ENCODE peak calls at places on chromosomes 13 and 19, in nine cellular contexts. One of them, this sample, is unnamed.

GRCh38 chr19:41206456-41206855 is 12.6 kb upstream of the AXL start:
- DNase-seq in fibroblast of mammary gland: peak; percentile 21
- DNase-seq in T follicular helper cell: no peak
- DNase-seq in HCEC 1CT: no peak
- DNase-seq in activated CD8-positive, alpha-beta memory T cell treated with anti-CD3 and anti-CD28 coated beads for 4 hours: no peak
- DNase-seq in HEK293T: no peak
- DNase-seq in astrocyte of the spinal cord: no peak
- DNase-seq in GM06990: no peak
- DNase-seq in HS-5: no peak
- DNase-seq in this sample: no peak

GRCh38 chr13:23458972-23459371 is 25.5 kb upstream of the SACS start:
- DNase-seq in astrocyte of the spinal cord: no peak
- DNase-seq in HCEC 1CT: no peak
- DNase-seq in fibroblast of mammary gland: no peak
- DNase-seq in GM06990: no peak
- DNase-seq in HEK293T: no peak
- DNase-seq in activated CD8-positive, alpha-beta memory T cell treated with anti-CD3 and anti-CD28 coated beads for 4 hours: no peak
- DNase-seq in T follicular helper cell: no peak
- DNase-seq in HS-5: no peak
- DNase-seq in this sample: no peak

GRCh38 chr13:38202730-38203129 is 146.9 kb upstream of the UFM1 start:
- DNase-seq in astrocyte of the spinal cord: peak; percentile 72
- DNase-seq in HCEC 1CT: peak; percentile 74
- DNase-seq in fibroblast of mammary gland: peak; percentile 74
- DNase-seq in HS-5: peak; percentile 31
- DNase-seq in T follicular helper cell: no peak
- DNase-seq in activated CD8-positive, alpha-beta memory T cell treated with anti-CD3 and anti-CD28 coated beads for 4 hours: no peak
- DNase-seq in HEK293T: no peak
- DNase-seq in GM06990: no peak
- DNase-seq in this sample: no peak

GRCh38 chr19:5967994-5968430 is 9.9 kb downstream of the RANBP3 start:
- DNase-seq in astrocyte of the spinal cord: peak; percentile 73
- DNase-seq in HEK293T: peak; percentile 82
- DNase-seq in activated CD8-positive, alpha-beta memory T cell treated with anti-CD3 and anti-CD28 coated beads for 4 hours: no peak
- DNase-seq in HCEC 1CT: peak; percentile 73
- DNase-seq in HS-5: no peak
- DNase-seq in GM06990: no peak
- DNase-seq in fibroblast of mammary gland: peak; percentile 84
- DNase-seq in T follicular helper cell: peak; percentile 53
- DNase-seq in this sample: peak; percentile 70

GRCh38 chr13:36549126-36549702 is 116.9 kb downstream of the CCNA1 start:
- DNase-seq in GM06990: no peak
- DNase-seq in HEK293T: no peak
- DNase-seq in HS-5: no peak
- DNase-seq in astrocyte of the spinal cord: no peak
- DNase-seq in fibroblast of mammary gland: no peak
- DNase-seq in activated CD8-positive, alpha-beta memory T cell treated with anti-CD3 and anti-CD28 coated beads for 4 hours: no peak
- DNase-seq in HCEC 1CT: no peak
- DNase-seq in T follicular helper cell: no peak
- DNase-seq in this sample: no peak

GRCh38 chr19:55578761-55579747 is 1.6 kb downstream of the ZNF579 start:
- DNase-seq in HCEC 1CT: no peak
- DNase-seq in fibroblast of mammary gland: no peak
- DNase-seq in activated CD8-positive, alpha-beta memory T cell treated with anti-CD3 and anti-CD28 coated beads for 4 hours: no peak
- DNase-seq in HEK293T: no peak
- DNase-seq in HS-5: no peak
- DNase-seq in T follicular helper cell: no peak
- DNase-seq in GM06990: no peak
- DNase-seq in astrocyte of the spinal cord: no peak
- DNase-seq in this sample: no peak

GRCh38 chr13:32039488-32040013 is 8.0 kb downstream of the FRY start:
- DNase-seq in activated CD8-positive, alpha-beta memory T cell treated with anti-CD3 and anti-CD28 coated beads for 4 hours: no peak
- DNase-seq in astrocyte of the spinal cord: no peak
- DNase-seq in HCEC 1CT: no peak
- DNase-seq in HS-5: no peak
- DNase-seq in T follicular helper cell: no peak
- DNase-seq in GM06990: no peak
- DNase-seq in fibroblast of mammary gland: peak; percentile 28
- DNase-seq in HEK293T: no peak
- DNase-seq in this sample: no peak

GRCh38 chr19:51346742-51347141 is 4.8 kb upstream of the VSIG10L start:
- DNase-seq in activated CD8-positive, alpha-beta memory T cell treated with anti-CD3 and anti-CD28 coated beads for 4 hours: no peak
- DNase-seq in T follicular helper cell: no peak
- DNase-seq in fibroblast of mammary gland: no peak
- DNase-seq in HCEC 1CT: no peak
- DNase-seq in astrocyte of the spinal cord: no peak
- DNase-seq in GM06990: no peak
- DNase-seq in HS-5: no peak
- DNase-seq in HEK293T: no peak
- DNase-seq in this sample: no peak

GRCh38 chr19:52988506-52988905 is 25.2 kb upstream of the ERVV-1 start:
- DNase-seq in fibroblast of mammary gland: no peak
- DNase-seq in HS-5: no peak
- DNase-seq in astrocyte of the spinal cord: no peak
- DNase-seq in GM06990: no peak
- DNase-seq in HEK293T: no peak
- DNase-seq in HCEC 1CT: no peak
- DNase-seq in activated CD8-positive, alpha-beta memory T cell treated with anti-CD3 and anti-CD28 coated beads for 4 hours: no peak
- DNase-seq in T follicular helper cell: no peak
- DNase-seq in this sample: no peak

GRCh38 chr19:14406645-14407331 is 12.4 kb downstream of the DDX39A start:
- DNase-seq in astrocyte of the spinal cord: no peak
- DNase-seq in activated CD8-positive, alpha-beta memory T cell treated with anti-CD3 and anti-CD28 coated beads for 4 hours: no peak
- DNase-seq in fibroblast of mammary gland: no peak
- DNase-seq in HEK293T: no peak
- DNase-seq in HS-5: no peak
- DNase-seq in T follicular helper cell: no peak
- DNase-seq in HCEC 1CT: no peak
- DNase-seq in GM06990: no peak
- DNase-seq in this sample: no peak

GRCh38 chr19:55247621-55248099 is 11.2 kb downstream of the PPP6R1 start:
- DNase-seq in fibroblast of mammary gland: peak; percentile 58
- DNase-seq in HS-5: no peak
- DNase-seq in T follicular helper cell: no peak
- DNase-seq in HEK293T: no peak
- DNase-seq in activated CD8-positive, alpha-beta memory T cell treated with anti-CD3 and anti-CD28 coated beads for 4 hours: no peak
- DNase-seq in GM06990: no peak
- DNase-seq in astrocyte of the spinal cord: peak; percentile 20
- DNase-seq in HCEC 1CT: peak; percentile 9
- DNase-seq in this sample: peak; percentile 9

GRCh38 chr19:54889566-54889965 is 15.5 kb downstream of the FCAR start:
- DNase-seq in T follicular helper cell: no peak
- DNase-seq in GM06990: no peak
- DNase-seq in fibroblast of mammary gland: no peak
- DNase-seq in astrocyte of the spinal cord: no peak
- DNase-seq in activated CD8-positive, alpha-beta memory T cell treated with anti-CD3 and anti-CD28 coated beads for 4 hours: no peak
- DNase-seq in HEK293T: no peak
- DNase-seq in HCEC 1CT: no peak
- DNase-seq in HS-5: no peak
- DNase-seq in this sample: no peak

GRCh38 chr13:77732287-77732686 is 34.8 kb downstream of the SLAIN1 start:
- DNase-seq in GM06990: no peak
- DNase-seq in HS-5: no peak
- DNase-seq in T follicular helper cell: no peak
- DNase-seq in fibroblast of mammary gland: no peak
- DNase-seq in activated CD8-positive, alpha-beta memory T cell treated with anti-CD3 and anti-CD28 coated beads for 4 hours: no peak
- DNase-seq in astrocyte of the spinal cord: no peak
- DNase-seq in HCEC 1CT: no peak
- DNase-seq in HEK293T: no peak
- DNase-seq in this sample: no peak

GRCh38 chr19:11152318-11153062 is 3.1 kb downstream of the SPC24 start:
- DNase-seq in T follicular helper cell: no peak
- DNase-seq in astrocyte of the spinal cord: peak; percentile 71
- DNase-seq in HS-5: peak; percentile 65
- DNase-seq in activated CD8-positive, alpha-beta memory T cell treated with anti-CD3 and anti-CD28 coated beads for 4 hours: no peak
- DNase-seq in HCEC 1CT: peak; percentile 64
- DNase-seq in GM06990: no peak
- DNase-seq in fibroblast of mammary gland: peak; percentile 96
- DNase-seq in HEK293T: no peak
- DNase-seq in this sample: peak; percentile 85

GRCh38 chr13:98582947-98583346 is 6.0 kb upstream of the STK24 start:
- DNase-seq in HEK293T: no peak
- DNase-seq in T follicular helper cell: no peak
- DNase-seq in astrocyte of the spinal cord: no peak
- DNase-seq in activated CD8-positive, alpha-beta memory T cell treated with anti-CD3 and anti-CD28 coated beads for 4 hours: no peak
- DNase-seq in HCEC 1CT: no peak
- DNase-seq in fibroblast of mammary gland: no peak
- DNase-seq in HS-5: no peak
- DNase-seq in GM06990: no peak
- DNase-seq in this sample: no peak

GRCh38 chr13:97108535-97108910 is 113.6 kb upstream of the MBNL2 start:
- DNase-seq in HCEC 1CT: peak; percentile 55
- DNase-seq in GM06990: no peak
- DNase-seq in fibroblast of mammary gland: peak; percentile 78
- DNase-seq in HEK293T: no peak
- DNase-seq in T follicular helper cell: no peak
- DNase-seq in HS-5: no peak
- DNase-seq in astrocyte of the spinal cord: peak; percentile 32
- DNase-seq in activated CD8-positive, alpha-beta memory T cell treated with anti-CD3 and anti-CD28 coated beads for 4 hours: no peak
- DNase-seq in this sample: no peak

This sample was measured in fibroblast of the conjunctiva.